ENCODE peak calls at places on chromosomes 13 and 19, in nine cellular contexts. One of them, this sample, is unnamed.

GRCh38 chr13:113883314-113883811 is 19.5 kb upstream of the GAS6 start:
- DNase-seq in transverse colon: no peak
- DNase-seq in neural progenitor cell: no peak
- DNase-seq in psoas muscle: no peak
- DNase-seq in left ventricle myocardium inferior: no peak
- DNase-seq in HCT116: no peak
- DNase-seq in cardiac muscle cell: no peak
- DNase-seq in A549: no peak
- DNase-seq in uterus: no peak
- DNase-seq in this sample: no peak

GRCh38 chr19:10228393-10228792 is 2.7 kb downstream of the S1PR2 start:
- DNase-seq in psoas muscle: no peak
- DNase-seq in neural progenitor cell: no peak
- DNase-seq in uterus: no peak
- DNase-seq in HCT116: no peak
- DNase-seq in cardiac muscle cell: no peak
- DNase-seq in A549: no peak
- DNase-seq in left ventricle myocardium inferior: no peak
- DNase-seq in transverse colon: no peak
- DNase-seq in this sample: no peak

GRCh38 chr19:46951236-46951986 is 68.2 kb upstream of the NPAS1 start:
- DNase-seq in left ventricle myocardium inferior: no peak
- DNase-seq in cardiac muscle cell: no peak
- DNase-seq in HCT116: peak
- DNase-seq in transverse colon: peak
- DNase-seq in A549: peak
- DNase-seq in neural progenitor cell: no peak
- DNase-seq in psoas muscle: no peak
- DNase-seq in uterus: no peak
- DNase-seq in this sample: peak

GRCh38 chr19:10152100-10152499 is 32.4 kb upstream of the EIF3G start:
- DNase-seq in left ventricle myocardium inferior: no peak
- DNase-seq in HCT116: no peak
- DNase-seq in A549: no peak
- DNase-seq in psoas muscle: no peak
- DNase-seq in cardiac muscle cell: no peak
- DNase-seq in neural progenitor cell: no peak
- DNase-seq in transverse colon: no peak
- DNase-seq in uterus: no peak
- DNase-seq in this sample: no peak

GRCh38 chr19:2315818-2316353 is 7.9 kb upstream of the LINGO3 start:
- DNase-seq in left ventricle myocardium inferior: peak
- DNase-seq in transverse colon: peak
- DNase-seq in A549: no peak
- DNase-seq in cardiac muscle cell: peak
- DNase-seq in neural progenitor cell: peak
- DNase-seq in psoas muscle: peak
- DNase-seq in uterus: no peak
- DNase-seq in HCT116: no peak
- DNase-seq in this sample: peak

GRCh38 chr13:43258771-43259170 is 235.4 kb downstream of the DNAJC15 start:
- DNase-seq in cardiac muscle cell: no peak
- DNase-seq in neural progenitor cell: no peak
- DNase-seq in HCT116: no peak
- DNase-seq in uterus: no peak
- DNase-seq in transverse colon: no peak
- DNase-seq in A549: no peak
- DNase-seq in psoas muscle: no peak
- DNase-seq in left ventricle myocardium inferior: no peak
- DNase-seq in this sample: no peak

GRCh38 chr19:31500540-31500830 is 151.2 kb upstream of the TSHZ3 start:
- DNase-seq in neural progenitor cell: no peak
- DNase-seq in left ventricle myocardium inferior: no peak
- DNase-seq in HCT116: no peak
- DNase-seq in uterus: no peak
- DNase-seq in cardiac muscle cell: no peak
- DNase-seq in psoas muscle: no peak
- DNase-seq in A549: no peak
- DNase-seq in transverse colon: no peak
- DNase-seq in this sample: no peak

GRCh38 chr13:42041017-42041683 is 7.3 kb upstream of the DGKH start:
- DNase-seq in cardiac muscle cell: peak
- DNase-seq in A549: peak
- DNase-seq in psoas muscle: peak
- DNase-seq in HCT116: peak
- DNase-seq in uterus: peak
- DNase-seq in neural progenitor cell: peak
- DNase-seq in left ventricle myocardium inferior: peak
- DNase-seq in transverse colon: peak
- DNase-seq in this sample: peak

GRCh38 chr13:113937073-113937472 is 36.8 kb downstream of the C13orf46 start:
- DNase-seq in uterus: peak
- DNase-seq in left ventricle myocardium inferior: no peak
- DNase-seq in cardiac muscle cell: no peak
- DNase-seq in neural progenitor cell: no peak
- DNase-seq in transverse colon: no peak
- DNase-seq in HCT116: no peak
- DNase-seq in psoas muscle: no peak
- DNase-seq in A549: no peak
- DNase-seq in this sample: no peak

GRCh38 chr13:98549006-98549727 is 27.7 kb downstream of the STK24 start:
- DNase-seq in cardiac muscle cell: no peak
- DNase-seq in neural progenitor cell: no peak
- DNase-seq in A549: no peak
- DNase-seq in transverse colon: no peak
- DNase-seq in uterus: no peak
- DNase-seq in psoas muscle: no peak
- DNase-seq in left ventricle myocardium inferior: no peak
- DNase-seq in HCT116: no peak
- DNase-seq in this sample: no peak

GRCh38 chr19:56310462-56310861 is 4.2 kb downstream of the ZSCAN5A start:
- DNase-seq in uterus: no peak
- DNase-seq in psoas muscle: no peak
- DNase-seq in transverse colon: no peak
- DNase-seq in HCT116: no peak
- DNase-seq in cardiac muscle cell: no peak
- DNase-seq in left ventricle myocardium inferior: no peak
- DNase-seq in neural progenitor cell: no peak
- DNase-seq in A549: no peak
- DNase-seq in this sample: no peak

GRCh38 chr19:1168877-1169791 is 4.9 kb downstream of the SBNO2 start:
- DNase-seq in A549: no peak
- DNase-seq in psoas muscle: peak
- DNase-seq in neural progenitor cell: no peak
- DNase-seq in cardiac muscle cell: no peak
- DNase-seq in transverse colon: no peak
- DNase-seq in left ventricle myocardium inferior: no peak
- DNase-seq in HCT116: no peak
- DNase-seq in uterus: peak
- DNase-seq in this sample: no peak

GRCh38 chr19:38830039-38830733 is 1.4 kb downstream of the ECH1 start:
- DNase-seq in psoas muscle: no peak
- DNase-seq in neural progenitor cell: no peak
- DNase-seq in transverse colon: no peak
- DNase-seq in A549: no peak
- DNase-seq in uterus: no peak
- DNase-seq in cardiac muscle cell: no peak
- DNase-seq in left ventricle myocardium inferior: no peak
- DNase-seq in HCT116: no peak
- DNase-seq in this sample: no peak

GRCh38 chr13:100517706-100518105 is 70.9 kb downstream of the GGACT start:
- DNase-seq in left ventricle myocardium inferior: no peak
- DNase-seq in A549: no peak
- DNase-seq in HCT116: no peak
- DNase-seq in neural progenitor cell: no peak
- DNase-seq in psoas muscle: no peak
- DNase-seq in transverse colon: no peak
- DNase-seq in uterus: no peak
- DNase-seq in cardiac muscle cell: no peak
- DNase-seq in this sample: no peak

GRCh38 chr19:14515501-14516047 is 2.6 kb downstream of the DNAJB1 start:
- DNase-seq in cardiac muscle cell: no peak
- DNase-seq in A549: no peak
- DNase-seq in HCT116: no peak
- DNase-seq in psoas muscle: no peak
- DNase-seq in left ventricle myocardium inferior: no peak
- DNase-seq in transverse colon: no peak
- DNase-seq in neural progenitor cell: no peak
- DNase-seq in uterus: no peak
- DNase-seq in this sample: no peak

GRCh38 chr13:28819046-28819747 is 942 bp upstream of the MTUS2 start:
- DNase-seq in A549: peak
- DNase-seq in uterus: no peak
- DNase-seq in cardiac muscle cell: peak
- DNase-seq in HCT116: no peak
- DNase-seq in left ventricle myocardium inferior: no peak
- DNase-seq in transverse colon: no peak
- DNase-seq in neural progenitor cell: peak
- DNase-seq in psoas muscle: no peak
- DNase-seq in this sample: no peak

GRCh38 chr19:24032651-24033050 is 54.3 kb upstream of the ZNF254 start:
- DNase-seq in psoas muscle: no peak
- DNase-seq in uterus: no peak
- DNase-seq in neural progenitor cell: no peak
- DNase-seq in A549: no peak
- DNase-seq in cardiac muscle cell: no peak
- DNase-seq in left ventricle myocardium inferior: no peak
- DNase-seq in HCT116: no peak
- DNase-seq in transverse colon: no peak
- DNase-seq in this sample: no peak

GRCh38 chr13:98939552-98940306 is 38.1 kb downstream of the DOCK9 start:
- DNase-seq in uterus: peak
- DNase-seq in cardiac muscle cell: no peak
- DNase-seq in left ventricle myocardium inferior: no peak
- DNase-seq in HCT116: no peak
- DNase-seq in A549: no peak
- DNase-seq in neural progenitor cell: no peak
- DNase-seq in psoas muscle: no peak
- DNase-seq in transverse colon: no peak
- DNase-seq in this sample: no peak

GRCh38 chr13:107563099-107563925 is 652.0 kb downstream of the LIG4 start:
- DNase-seq in A549: no peak
- DNase-seq in cardiac muscle cell: no peak
- DNase-seq in uterus: no peak
- DNase-seq in neural progenitor cell: peak
- DNase-seq in psoas muscle: no peak
- DNase-seq in HCT116: no peak
- DNase-seq in transverse colon: no peak
- DNase-seq in left ventricle myocardium inferior: no peak
- DNase-seq in this sample: no peak

GRCh38 chr13:41025518-41025917 is 6.4 kb upstream of the ELF1 start:
- DNase-seq in HCT116: no peak
- DNase-seq in transverse colon: no peak
- DNase-seq in A549: no peak
- DNase-seq in neural progenitor cell: no peak
- DNase-seq in left ventricle myocardium inferior: no peak
- DNase-seq in uterus: no peak
- DNase-seq in cardiac muscle cell: no peak
- DNase-seq in psoas muscle: no peak
- DNase-seq in this sample: no peak

GRCh38 chr13:24176351-24177101 is 16.0 kb downstream of the SPATA13 start:
- DNase-seq in cardiac muscle cell: no peak
- DNase-seq in A549: no peak
- DNase-seq in HCT116: no peak
- DNase-seq in transverse colon: no peak
- DNase-seq in uterus: no peak
- DNase-seq in psoas muscle: no peak
- DNase-seq in left ventricle myocardium inferior: no peak
- DNase-seq in neural progenitor cell: no peak
- DNase-seq in this sample: no peak
- H3K27ac ChIP-seq in cardiac muscle cell: no peak
- H3K27ac ChIP-seq in A549: no peak
- H3K27ac ChIP-seq in HCT116: no peak
- H3K27ac ChIP-seq in transverse colon: no peak
- H3K27ac ChIP-seq in uterus: no peak
- H3K27ac ChIP-seq in psoas muscle: no peak
- H3K27ac ChIP-seq in left ventricle myocardium inferior: no peak
- H3K27ac ChIP-seq in neural progenitor cell: no peak
- H3K27ac ChIP-seq in this sample: no peak

DNA sequence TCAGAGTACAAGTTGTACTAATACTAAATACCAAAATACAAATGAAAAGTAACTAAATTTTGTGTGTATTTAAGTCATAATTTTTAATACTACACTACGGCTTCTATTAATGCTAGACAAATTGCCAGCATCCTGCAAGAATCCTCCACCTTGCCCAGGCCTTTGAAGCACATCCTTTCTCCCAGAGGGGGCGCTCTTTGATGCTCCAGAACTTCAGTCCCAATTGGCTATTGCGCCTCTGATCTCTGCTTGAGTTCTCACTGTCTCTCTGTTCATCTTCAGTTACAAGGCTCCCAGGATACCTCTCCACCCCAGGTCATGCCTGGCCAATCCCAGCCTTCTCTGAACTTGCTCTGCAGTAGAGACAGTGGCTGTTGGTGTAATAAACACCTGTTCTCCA is 141.0 kb downstream of the DCLK1 start:
- DNase-seq in transverse colon: no peak
- DNase-seq in uterus: no peak
- DNase-seq in neural progenitor cell: peak
- DNase-seq in HCT116: no peak
- DNase-seq in left ventricle myocardium inferior: no peak
- DNase-seq in cardiac muscle cell: no peak
- DNase-seq in A549: no peak
- DNase-seq in psoas muscle: no peak
- DNase-seq in this sample: no peak
- TF ChIP-seq CTCF in transverse colon: no peak
- TF ChIP-seq CTCF in uterus: no peak
- TF ChIP-seq CTCF in neural progenitor cell: peak
- TF ChIP-seq CTCF in HCT116: no peak
- TF ChIP-seq CTCF in left ventricle myocardium inferior: no peak
- TF ChIP-seq CTCF in cardiac muscle cell: no peak
- TF ChIP-seq CTCF in A549: no peak
- TF ChIP-seq CTCF in psoas muscle: no peak
- TF ChIP-seq CTCF in this sample: no peak

DNA sequence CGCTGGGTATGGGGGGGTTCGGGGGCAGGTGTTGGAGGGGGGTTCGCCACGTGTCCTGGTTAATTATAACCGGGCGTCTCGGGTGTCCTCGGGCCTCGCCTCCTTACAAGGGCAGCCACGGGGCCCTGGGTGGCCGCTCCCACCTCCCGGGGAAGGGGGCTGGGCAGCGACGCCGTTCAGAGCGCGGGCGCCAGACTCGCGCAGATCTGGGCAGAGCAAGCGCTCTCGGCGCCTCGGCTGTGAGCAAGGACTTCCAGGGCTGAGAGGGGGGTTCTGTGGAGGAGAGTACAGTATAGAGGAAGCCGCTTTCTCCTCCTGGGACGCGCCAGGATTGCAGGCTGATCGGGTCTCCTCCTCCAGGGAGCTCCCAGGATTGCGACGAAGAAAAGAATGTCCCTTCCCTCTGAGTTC is 1.0 kb upstream of the CKM start:
- DNase-seq in psoas muscle: peak
- DNase-seq in A549: no peak
- DNase-seq in cardiac muscle cell: peak
- DNase-seq in transverse colon: peak
- DNase-seq in HCT116: no peak
- DNase-seq in neural progenitor cell: peak
- DNase-seq in left ventricle myocardium inferior: peak
- DNase-seq in uterus: no peak
- DNase-seq in this sample: peak
- H3K4me3 ChIP-seq in psoas muscle: peak
- H3K4me3 ChIP-seq in A549: no peak
- H3K4me3 ChIP-seq in cardiac muscle cell: peak
- H3K4me3 ChIP-seq in transverse colon: peak
- H3K4me3 ChIP-seq in HCT116: no peak
- H3K4me3 ChIP-seq in neural progenitor cell: peak
- H3K4me3 ChIP-seq in left ventricle myocardium inferior: peak
- H3K4me3 ChIP-seq in uterus: no peak
- H3K4me3 ChIP-seq in this sample: peak

GRCh38 chr13:73336789-73337188 is 278.0 kb downstream of the KLF5 start:
- DNase-seq in HCT116: no peak
- DNase-seq in A549: no peak
- DNase-seq in psoas muscle: no peak
- DNase-seq in transverse colon: no peak
- DNase-seq in cardiac muscle cell: no peak
- DNase-seq in left ventricle myocardium inferior: no peak
- DNase-seq in neural progenitor cell: no peak
- DNase-seq in uterus: no peak
- DNase-seq in this sample: no peak
- H3K27ac ChIP-seq in HCT116: no peak
- H3K27ac ChIP-seq in A549: peak
- H3K27ac ChIP-seq in psoas muscle: no peak
- H3K27ac ChIP-seq in transverse colon: no peak
- H3K27ac ChIP-seq in cardiac muscle cell: no peak
- H3K27ac ChIP-seq in left ventricle myocardium inferior: no peak
- H3K27ac ChIP-seq in neural progenitor cell: no peak
- H3K27ac ChIP-seq in uterus: no peak
- H3K27ac ChIP-seq in this sample: no peak